ENCODE peak calls at places on chromosomes 11 and 22, in five cellular contexts. D is BE2C, M is A549, J is AG04450, O is heart right ventricle. L is an unnamed sample.

GRCh38 chr11:102254047-102254446 is 63.2 kb upstream of the BIRC3 start:
- DNase-seq in D (no peak), M (peak; percentile 36), J (no peak), O (no peak), L (no peak)

GRCh38 chr11:12981879-12982531 is 27.1 kb upstream of the RASSF10 start:
- DNase-seq in O (no peak), M (peak; percentile 12), D (no peak), J (no peak), L (no peak)

GRCh38 chr11:133697603-133698002 is 147.7 kb downstream of the SPATA19 start:
- DNase-seq in O (no peak), M (no peak), D (no peak), J (no peak), L (no peak)

GRCh38 chr11:26801601-26802000 is 79.7 kb upstream of the SLC5A12 start:
- DNase-seq in O (no peak), J (no peak), D (no peak), M (no peak), L (no peak)

GRCh38 chr22:37282385-37282677 is at the start of gene CYTH4:
- DNase-seq in O (peak; percentile 43), J (no peak), D (no peak), M (no peak), L (no peak)

GRCh38 chr22:43539572-43540533 is 128.0 kb downstream of the MPPED1 start:
- DNase-seq in J (no peak), M (no peak), D (no peak), O (no peak), L (no peak)

GRCh38 chr22:37184380-37184755 is 3.7 kb downstream of the C1QTNF6 start:
- DNase-seq in O (no peak), J (no peak), D (no peak), M (no peak), L (no peak)

GRCh38 chr11:8593935-8594909 is at the start of gene STK33:
- DNase-seq in O (peak; percentile 49), M (peak; percentile 50), J (no peak), D (peak; percentile 62), L (peak; percentile 85)

GRCh38 chr11:24422371-24422770 is 74.5 kb upstream of the LUZP2 start:
- DNase-seq in M (no peak), O (no peak), D (no peak), J (no peak), L (no peak)

GRCh38 chr11:2265854-2266585 is 4.4 kb downstream of the ASCL2 start:
- DNase-seq in M (no peak), D (no peak), O (no peak), J (no peak), L (no peak)

GRCh38 chr11:134517621-134518293 is 105.7 kb upstream of the B3GAT1 start:
- DNase-seq in J (no peak), M (no peak), O (no peak), D (peak; percentile 10), L (peak; percentile 9)

GRCh38 chr22:48316245-48316875 is 1511.3 kb downstream of the BRD1 start:
- DNase-seq in D (no peak), M (no peak), O (no peak), J (no peak), L (no peak)

GRCh38 chr11:69912911-69913451 is 93.8 kb upstream of the FGF3 start:
- DNase-seq in M (peak; percentile 36), D (peak; percentile 35), J (no peak), O (no peak), L (peak; percentile 12)

GRCh38 chr11:102971766-102972165 is 16.2 kb upstream of the MMP13 start:
- DNase-seq in D (no peak), J (no peak), M (no peak), O (no peak), L (no peak)

GRCh38 chr22:44249376-44250147 is 63.2 kb downstream of the SHISAL1 start:
- DNase-seq in J (no peak), D (no peak), O (no peak), M (no peak), L (no peak)

GRCh38 chr11:45652781-45653180 is 12.6 kb downstream of the CHST1 start:
- DNase-seq in D (no peak), O (no peak), M (no peak), J (no peak), L (no peak)

GRCh38 chr22:41526802-41527799 is 17.2 kb downstream of the POLR3H start:
- DNase-seq in D (peak; percentile 62), M (peak; percentile 36), J (no peak), O (no peak), L (peak; percentile 63)

GRCh38 chr22:42313804-42314581 is 43.5 kb upstream of the TCF20 start:
- DNase-seq in J (no peak), O (no peak), D (peak; percentile 90), M (peak; percentile 77), L (peak; percentile 67)

GRCh38 chr22:46003271-46004091 is 26.5 kb upstream of the WNT7B start:
- DNase-seq in M (no peak), O (no peak), J (no peak), D (no peak), L (no peak)

DNA sequence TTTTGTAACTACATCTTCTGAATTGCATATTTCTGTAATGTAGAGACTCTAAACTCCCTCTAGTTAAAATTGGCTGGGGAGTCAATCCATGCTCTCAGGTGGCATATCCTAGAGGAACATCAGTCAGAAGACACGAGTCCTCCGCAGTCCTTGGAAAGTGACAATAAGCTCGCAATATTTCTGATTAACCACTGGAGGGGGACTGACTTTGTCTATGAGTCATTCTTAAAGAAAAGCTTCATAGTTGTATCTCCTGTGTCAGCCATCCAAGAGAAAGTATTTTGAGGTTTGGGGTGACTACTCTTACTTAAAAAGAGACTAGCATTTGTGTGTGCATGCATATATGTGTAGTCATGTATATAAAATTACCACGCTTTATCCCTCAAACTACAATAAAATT is 60.2 kb downstream of the SLN start:
- DNase-seq in J (no peak), O (no peak), D (no peak), M (peak; percentile 1), L (no peak)
- TF ChIP-seq CTCF in J (no peak), O (no peak), D (no peak), M (no peak), L (no peak)

DNA sequence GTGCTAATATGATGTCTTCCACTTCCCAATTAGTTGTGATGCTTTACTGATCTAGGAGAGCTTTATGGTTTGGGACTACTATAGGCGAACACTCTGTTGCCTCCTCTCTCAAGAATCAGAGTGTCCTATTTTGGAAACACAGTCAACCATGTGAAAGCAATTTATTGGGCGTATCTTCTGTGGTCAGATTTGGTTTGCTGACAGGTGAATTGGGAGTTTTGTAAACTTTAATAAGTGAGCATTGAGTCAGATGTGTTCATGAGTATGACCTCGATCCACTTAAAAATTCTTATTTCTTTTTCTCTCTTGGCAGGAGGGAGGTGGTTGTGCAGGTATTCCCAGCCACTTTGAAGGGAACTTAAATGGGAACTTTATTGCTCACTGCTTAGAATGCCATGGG is 4.4 kb downstream of the CAT start:
- DNase-seq in O (no peak), D (no peak), M (no peak), J (no peak), L (no peak)
- TF ChIP-seq CTCF in O (no peak), D (no peak), M (no peak), J (no peak), L (no peak)

DNA sequence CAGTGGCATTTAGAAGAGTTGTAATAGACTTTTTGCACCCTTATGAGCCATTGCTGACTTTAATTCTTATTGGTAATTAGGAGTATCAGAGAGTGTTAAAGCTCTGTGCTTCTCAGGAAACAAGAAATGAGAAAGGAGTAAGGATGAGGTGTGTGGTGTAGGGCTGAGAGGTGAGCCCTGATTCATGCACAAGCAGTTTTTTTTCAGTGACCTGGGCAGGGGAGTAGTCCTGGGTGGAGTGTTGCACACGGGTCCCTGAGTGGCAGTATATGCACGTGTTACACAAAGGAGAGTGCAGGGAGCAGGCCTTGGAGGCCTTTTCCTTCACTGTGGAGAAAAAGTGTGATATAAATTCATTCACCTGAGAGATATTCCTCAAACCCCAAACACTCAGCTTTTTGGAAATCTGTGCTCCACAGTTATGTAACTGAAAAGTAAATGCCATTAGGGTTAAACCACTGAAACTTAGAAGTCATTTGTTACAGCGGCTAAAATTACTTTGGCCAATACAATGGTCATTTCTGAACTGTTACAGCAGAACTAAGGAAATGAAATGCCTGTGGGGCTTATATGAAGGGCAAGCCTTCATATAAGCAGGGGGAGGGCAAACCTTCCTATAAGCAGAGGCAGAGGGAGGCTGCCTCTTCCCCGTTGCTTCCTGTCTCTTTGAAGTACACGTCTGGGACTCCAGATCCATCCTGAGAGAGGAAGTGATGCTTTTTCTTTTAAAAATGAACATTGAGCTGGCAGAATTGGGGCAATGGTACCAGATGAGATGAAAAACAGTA is 62.6 kb upstream of the OLFML1 start:
- DNase-seq in O (no peak), M (no peak), D (no peak), J (no peak), L (no peak)
- TF ChIP-seq CTCF in O (no peak), M (no peak), D (no peak), J (no peak), L (no peak)

DNA sequence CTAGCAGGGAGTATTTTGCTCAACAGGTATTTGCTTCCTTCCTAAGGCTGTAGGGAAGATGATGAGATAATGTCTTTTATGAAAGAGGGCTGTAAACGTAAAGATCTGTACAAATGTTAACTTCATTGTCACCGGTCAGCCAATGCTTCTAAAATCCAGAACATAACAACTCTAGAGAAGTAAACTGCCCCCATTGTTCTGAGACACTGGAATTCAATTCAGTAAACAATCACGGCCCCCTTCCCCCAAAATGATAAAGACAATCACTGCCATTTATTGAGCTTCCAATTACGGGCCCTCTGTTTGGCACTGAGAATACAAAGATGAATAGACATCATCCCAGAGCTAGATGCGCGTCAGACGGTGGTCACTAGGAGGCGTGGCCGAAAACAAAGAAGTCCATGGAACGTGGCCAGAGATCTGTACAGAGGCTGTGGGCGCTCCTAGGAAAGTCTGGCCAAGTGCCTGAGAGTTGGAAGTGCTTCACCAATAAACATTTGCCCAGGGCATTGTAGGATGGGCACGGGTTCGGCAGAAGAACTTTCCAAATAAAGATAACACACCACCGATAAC is 576 bp downstream of the TMEM258 start:
- DNase-seq in D (peak; percentile 76), J (peak; percentile 83), O (peak; percentile 82), M (peak; percentile 80), L (peak; percentile 77)
- TF ChIP-seq CTCF in D (no peak), J (no peak), O (peak; percentile 11), M (no peak), L (no peak)